ENCODE peak calls at places on chromosomes 2 and 18, in four cellular contexts. G is trophoblast cell, F is IMR-90, I is H1. S is an unnamed sample.

GRCh38 chr2:172179045-172179742 is 76.5 kb upstream of the DLX2 start:
- DNase-seq in G (no peak), F (peak; percentile 35), I (no peak), S (peak; percentile 86)

GRCh38 chr2:197212344-197213262 is 98.0 kb downstream of the ANKRD44 start:
- DNase-seq in G (no peak), F (peak; percentile 49), I (no peak), S (no peak)

GRCh38 chr2:99158599-99158998 is 3.8 kb downstream of the LIPT1 start:
- DNase-seq in G (no peak), F (no peak), I (no peak), S (no peak)

GRCh38 chr2:84805250-84805917 is 75.5 kb downstream of the TRABD2A start:
- DNase-seq in G (no peak), F (peak; percentile 44), I (no peak), S (no peak)

GRCh38 chr18:77057043-77057442 is 75.5 kb downstream of the MBP start:
- DNase-seq in G (no peak), F (no peak), I (no peak), S (no peak)

GRCh38 chr2:16079637-16080036 is 139.3 kb downstream of the MYCN start:
- DNase-seq in G (no peak), F (no peak), I (no peak), S (no peak)

GRCh38 chr18:616380-616995 is 19.7 kb downstream of the CLUL1 start:
- DNase-seq in G (no peak), F (peak; percentile 58), I (no peak), S (no peak)

GRCh38 chr2:64344999-64345576 is 108.9 kb upstream of the LGALSL start:
- DNase-seq in G (no peak), F (no peak), I (no peak), S (no peak)

GRCh38 chr2:147792966-147793617 is 51.7 kb upstream of the ACVR2A start:
- DNase-seq in G (peak; percentile 84), F (peak; percentile 66), I (no peak), S (no peak)

GRCh38 chr2:225122582-225123486 is 80.6 kb upstream of the DOCK10 start:
- DNase-seq in G (no peak), F (peak; percentile 47), I (no peak), S (no peak)

GRCh38 chr2:207385076-207385475 is 144.7 kb upstream of the CREB1 start:
- DNase-seq in G (no peak), F (no peak), I (no peak), S (no peak)

GRCh38 chr2:101446869-101447268 is 28.0 kb downstream of the RFX8 start:
- DNase-seq in G (no peak), F (peak; percentile 93), I (no peak), S (no peak)

GRCh38 chr2:69278366-69278765 is 108.7 kb downstream of the GFPT1 start:
- DNase-seq in G (no peak), F (peak; percentile 57), I (no peak), S (no peak)

GRCh38 chr2:133718688-133719201 is 150.5 kb upstream of the NCKAP5 start:
- DNase-seq in G (no peak), F (peak; percentile 88), I (no peak), S (no peak)

GRCh38 chr2:235641333-235641732 is 147.5 kb downstream of the AGAP1 start:
- DNase-seq in G (no peak), F (peak; percentile 57), I (no peak), S (no peak)

GRCh38 chr2:235644191-235644590 is 150.3 kb downstream of the AGAP1 start:
- DNase-seq in G (no peak), F (no peak), I (no peak), S (no peak)

GRCh38 chr2:235641956-235642355 is 148.1 kb downstream of the AGAP1 start:
- DNase-seq in G (no peak), F (no peak), I (no peak), S (no peak)

GRCh38 chr2:235643680-235644117 is 149.9 kb downstream of the AGAP1 start:
- DNase-seq in G (no peak), F (no peak), I (no peak), S (no peak)

GRCh38 chr2:235642446-235643107 is 148.7 kb downstream of the AGAP1 start:
- DNase-seq in G (no peak), F (peak; percentile 82), I (no peak), S (no peak)
- H3K4me2 ChIP-seq in G (no peak overlapping the region), F (no peak overlapping the region), I (peak overlapping the region; percentile 31), S (no peak overlapping the region)

GRCh38 chr2:48248251-48248933 is 281.6 kb upstream of the STON1 start:
- DNase-seq in G (peak; percentile 62), F (peak; percentile 94), I (peak; percentile 15), S (peak; percentile 30)

GRCh38 chr2:48250474-48250844 is 279.5 kb upstream of the STON1 start:
- DNase-seq in G (no peak), F (no peak), I (no peak), S (no peak)

GRCh38 chr2:48250943-48251342 is 279.0 kb upstream of the STON1 start:
- DNase-seq in G (no peak), F (peak; percentile 19), I (no peak), S (no peak)

GRCh38 chr2:48249631-48250473 is 280.1 kb upstream of the STON1 start:
- DNase-seq in G (no peak), F (peak; percentile 64), I (no peak), S (no peak)

GRCh38 chr2:48249093-48249492 is 280.9 kb upstream of the STON1 start:
- DNase-seq in G (no peak), F (peak; percentile 77), I (no peak), S (no peak)
- H3K4me2 ChIP-seq in G (peak overlapping the region; percentile 16), F (peak overlapping the region; percentile 88), I (no peak overlapping the region), S (peak overlapping the region; percentile 6)

DNA sequence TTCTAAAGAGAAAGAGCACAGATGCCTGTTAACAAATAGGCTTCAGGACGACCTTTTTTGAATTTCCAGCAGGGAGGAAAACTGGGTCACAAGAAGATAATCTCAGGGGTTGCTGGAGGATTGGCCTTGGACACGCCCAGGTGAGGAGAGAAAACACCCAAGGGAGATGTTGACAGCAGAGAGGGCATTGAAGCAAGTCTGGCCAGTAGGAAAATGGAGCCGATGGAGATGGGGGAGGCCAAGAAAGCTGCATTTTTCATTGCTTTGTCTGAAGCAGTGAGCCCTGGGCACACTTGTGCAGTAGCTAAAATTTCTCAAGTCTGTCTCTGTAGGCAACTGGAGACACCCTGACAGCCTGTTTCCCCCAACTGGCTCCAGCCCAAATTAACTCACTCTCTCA is 165.4 kb downstream of the TGIF1 start:
- DNase-seq in G (no peak), F (no peak), I (no peak), S (no peak)
- H3K4me2 ChIP-seq in G (no peak overlapping the region), F (peak overlapping the region; percentile 14), I (no peak overlapping the region), S (no peak overlapping the region)

GRCh38 chr2:54866868-54867267 is 143.4 kb downstream of the EML6 start:
- DNase-seq in G (no peak), F (no peak), I (no peak), S (no peak)
- H3K4me2 ChIP-seq in G (no peak overlapping the region), F (no peak overlapping the region), I (no peak overlapping the region), S (no peak overlapping the region)

DNA sequence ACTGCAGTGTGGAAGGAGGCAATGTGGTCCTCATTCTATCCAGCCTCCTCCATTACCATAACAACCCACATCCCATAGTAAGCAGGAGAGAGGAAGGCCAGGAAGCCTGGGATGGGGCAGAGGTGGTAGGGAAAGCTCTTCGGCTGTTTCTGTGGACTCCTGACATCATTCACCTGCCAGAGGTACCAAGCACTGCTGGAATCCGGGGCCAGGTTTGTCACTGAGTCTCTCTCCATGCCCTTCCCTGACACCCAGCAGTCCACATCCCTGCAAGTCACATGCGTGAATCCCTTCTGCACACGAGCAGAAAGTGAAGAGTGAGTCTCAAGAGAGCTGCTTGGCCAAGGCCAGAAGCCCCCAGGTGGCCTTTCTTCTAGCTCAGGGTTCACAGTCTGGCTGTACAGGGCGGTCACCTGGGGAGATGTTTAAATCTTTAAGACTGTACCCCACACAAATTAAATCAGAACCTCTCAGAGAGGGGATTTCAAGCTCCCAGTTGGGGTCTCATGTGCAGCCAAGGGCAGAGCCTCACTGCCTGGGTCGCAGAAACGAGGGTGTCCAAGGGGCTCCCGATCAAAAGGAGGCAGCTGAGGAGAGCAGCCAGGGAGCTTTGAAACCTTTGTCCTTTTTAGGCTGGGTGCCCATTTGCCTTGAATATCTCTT is 94.2 kb downstream of the ARMC9 start:
- DNase-seq in G (no peak), F (no peak), I (no peak), S (no peak)
- H3K4me2 ChIP-seq in G (no peak overlapping the region), F (no peak overlapping the region), I (no peak overlapping the region), S (no peak overlapping the region)

GRCh38 chr2:174839672-174840071 is 75.4 kb upstream of the CHRNA1 start:
- DNase-seq in G (no peak), F (no peak), I (no peak), S (no peak)

GRCh38 chr2:174835797-174836255 is 71.6 kb upstream of the CHRNA1 start:
- DNase-seq in G (peak; percentile 17), F (peak; percentile 97), I (peak; percentile 27), S (peak; percentile 29)

GRCh38 chr2:174833737-174834136 is 69.5 kb upstream of the CHRNA1 start:
- DNase-seq in G (no peak), F (no peak), I (no peak), S (no peak)

GRCh38 chr2:174840436-174840835 is 76.2 kb upstream of the CHRNA1 start:
- DNase-seq in G (no peak), F (peak; percentile 82), I (no peak), S (no peak)

GRCh38 chr2:174836345-174836999 is 72.2 kb upstream of the CHRNA1 start:
- DNase-seq in G (peak; percentile 53), F (peak; percentile 97), I (no peak), S (peak; percentile 84)
- H3K4me2 ChIP-seq in G (no peak overlapping the region), F (peak overlapping the region; percentile 81), I (no peak overlapping the region), S (peak overlapping the region; percentile 39)

DNA sequence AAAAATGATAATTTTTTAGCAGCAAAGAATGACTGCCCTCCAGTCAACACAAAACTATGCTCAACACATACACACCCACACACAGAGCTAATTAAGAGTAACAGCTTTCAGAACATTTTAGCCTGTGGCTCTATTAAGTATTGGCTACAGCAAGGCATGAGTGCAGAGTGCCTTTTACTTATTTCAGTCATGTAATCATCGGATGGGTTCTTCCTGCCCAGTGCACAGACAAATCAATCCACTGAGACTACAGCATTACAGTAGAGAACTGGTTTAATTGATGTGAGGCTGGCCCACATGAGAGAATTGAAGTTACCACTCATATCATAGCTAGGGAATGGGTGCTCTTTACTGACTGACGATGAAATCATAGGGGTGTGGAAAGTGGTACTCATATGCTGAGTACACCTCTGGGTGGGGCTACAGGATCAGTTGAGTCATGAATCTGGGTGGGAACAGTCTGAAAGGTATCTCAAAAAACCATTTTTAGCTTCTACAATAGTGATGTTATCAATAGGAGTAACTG is 241.0 kb downstream of the FSIP2 start:
- DNase-seq in G (peak; percentile 51), F (no peak), I (no peak), S (peak; percentile 1)
- H3K4me2 ChIP-seq in G (no peak overlapping the region), F (no peak overlapping the region), I (no peak overlapping the region), S (peak overlapping the region; percentile 13)